ENCODE peak calls at places on chromosomes 6 and 20, in seven cellular contexts. J, Z, W, E, B, R and V are unnamed samples.

GRCh38 chr20:48928832-48929725 is 7.6 kb downstream of the ARFGEF2 start:
- DNase-seq in J (no peak), Z (peak; percentile 76), W (no peak), E (peak; percentile 73), B (no peak), R (no peak), V (no peak)

GRCh38 chr6:35160642-35161041 is 19.5 kb upstream of the TCP11 start:
- DNase-seq in J (no peak), Z (no peak), W (no peak), E (no peak), B (no peak), R (no peak), V (no peak)

GRCh38 chr6:136090929-136091328 is 159.2 kb downstream of the MTFR2 start:
- DNase-seq in J (no peak), Z (peak; percentile 43), W (no peak), E (no peak), B (no peak), R (no peak), V (no peak)

GRCh38 chr20:37480915-37481314 is 40.1 kb upstream of the NNAT start:
- DNase-seq in J (no peak), Z (no peak), W (no peak), E (no peak), B (no peak), R (no peak), V (no peak)

GRCh38 chr20:2749951-2750342 is 50.5 kb downstream of the CPXM1 start:
- DNase-seq in J (no peak), Z (no peak), W (peak; percentile 34), E (no peak), B (no peak), R (no peak), V (no peak)

GRCh38 chr6:118198746-118199145 is 291.7 kb downstream of the SLC35F1 start:
- DNase-seq in J (no peak), Z (peak; percentile 52), W (no peak), E (no peak), B (no peak), R (no peak), V (no peak)

GRCh38 chr20:37316116-37316774 is 26.8 kb downstream of the MANBAL start:
- DNase-seq in J (no peak), Z (no peak), W (peak; percentile 45), E (no peak), B (no peak), R (no peak), V (no peak)

GRCh38 chr6:168340819-168341218 is 21.2 kb upstream of the DACT2 start:
- DNase-seq in J (no peak), Z (no peak), W (no peak), E (no peak), B (no peak), R (no peak), V (no peak)

GRCh38 chr20:59836768-59837167 is 96.7 kb downstream of the SYCP2 start:
- DNase-seq in J (peak; percentile 23), Z (no peak), W (no peak), E (no peak), B (no peak), R (no peak), V (no peak)

GRCh38 chr6:31558631-31559500 is 11.5 kb downstream of the NFKBIL1 start:
- DNase-seq in J (no peak), Z (peak; percentile 44), W (peak; percentile 42), E (peak; percentile 51), B (no peak), R (peak; percentile 26), V (peak; percentile 64)

GRCh38 chr6:32906539-32906938 is 34.3 kb downstream of the HLA-DMB start:
- DNase-seq in J (no peak), Z (peak; percentile 65), W (no peak), E (no peak), B (no peak), R (no peak), V (no peak)

GRCh38 chr6:153790048-153790447 is 249.0 kb upstream of the OPRM1 start:
- DNase-seq in J (peak; percentile 34), Z (peak; percentile 59), W (no peak), E (peak; percentile 1), B (no peak), R (no peak), V (no peak)

GRCh38 chr6:79117752-79118151 is 39.7 kb upstream of the PHIP start:
- DNase-seq in J (no peak), Z (no peak), W (no peak), E (no peak), B (no peak), R (no peak), V (no peak)

GRCh38 chr6:11392778-11393507 is 144.6 kb upstream of the TMEM170B start:
- DNase-seq in J (no peak), Z (no peak), W (peak; percentile 79), E (peak; percentile 79), B (no peak), R (peak; percentile 30), V (peak; percentile 61)

GRCh38 chr6:75418233-75418632 is 75.4 kb downstream of the FILIP1 start:
- DNase-seq in J (no peak), Z (peak; percentile 58), W (no peak), E (no peak), B (no peak), R (no peak), V (no peak)

GRCh38 chr6:123547216-123547978 is 89.4 kb downstream of the TRDN start:
- DNase-seq in J (no peak), Z (no peak), W (no peak), E (no peak), B (no peak), R (no peak), V (no peak)

GRCh38 chr6:33592595-33593413 is 12.7 kb upstream of the BAK1 start:
- DNase-seq in J (peak; percentile 92), Z (no peak), W (peak; percentile 78), E (no peak), B (no peak), R (no peak), V (peak; percentile 62)

GRCh38 chr6:147826698-147827097 is 318.2 kb downstream of the SAMD5 start:
- DNase-seq in J (no peak), Z (no peak), W (no peak), E (no peak), B (no peak), R (no peak), V (no peak)

DNA sequence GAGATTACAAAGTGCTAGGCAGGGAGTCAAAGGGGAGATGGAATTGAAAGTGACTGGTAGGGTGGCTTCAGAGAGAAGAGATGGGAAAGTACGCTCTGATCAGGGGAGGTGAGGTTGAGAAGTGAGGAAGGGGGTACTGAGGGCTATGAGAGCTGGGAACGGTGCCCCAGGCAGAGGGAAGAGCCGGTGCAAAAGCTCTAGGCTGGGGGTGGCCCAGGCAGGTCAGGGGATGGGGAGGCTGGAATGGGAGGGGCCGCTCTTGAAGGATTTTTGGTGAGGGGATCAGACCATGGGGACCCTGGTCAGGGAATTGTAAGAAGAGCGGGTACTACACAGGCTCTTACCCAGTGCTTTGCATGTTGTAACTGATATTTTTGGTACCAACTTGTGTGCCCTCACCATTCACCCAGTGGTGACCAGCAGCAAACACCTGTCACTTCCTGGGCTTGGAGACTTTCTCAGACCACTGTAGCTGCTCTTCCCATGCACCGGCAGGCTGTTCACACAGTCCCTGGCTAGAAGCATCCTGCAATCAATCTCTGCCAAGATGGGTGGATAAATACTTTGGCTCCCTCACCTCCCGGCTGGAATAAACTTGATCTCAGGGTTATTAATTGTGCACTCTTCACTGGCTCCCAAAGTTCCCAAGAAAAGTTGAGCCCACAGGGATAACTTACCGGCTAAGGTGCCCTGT is 24.0 kb downstream of the PCK1 start:
- DNase-seq in J (no peak), Z (no peak), W (no peak), E (no peak), B (no peak), R (no peak), V (no peak)
- H3K27ac ChIP-seq in J (no peak overlapping the region), Z (no peak overlapping the region), W (no peak overlapping the region), E (no peak overlapping the region), B (no peak overlapping the region), R (no peak overlapping the region), V (no peak overlapping the region)

GRCh38 chr6:108119212-108120141 is 44.9 kb upstream of the OSTM1 start:
- DNase-seq in J (peak; percentile 57), Z (no peak), W (no peak), E (no peak), B (peak; percentile 58), R (no peak), V (no peak)
- H3K27me3 ChIP-seq in J (peaks cover 97% of the 10 kb centered on the region), Z (peaks cover 92% of the 10 kb centered on the region), W (peaks cover 99% of the 10 kb centered on the region), E (peaks cover 18% of the 10 kb centered on the region), B (peaks cover 9% of the 10 kb centered on the region), R (peaks cover 100% of the 10 kb centered on the region), V (peaks cover 94% of the 10 kb centered on the region)

GRCh38 chr6:114176726-114177125 is 166.1 kb downstream of the HS3ST5 start:
- DNase-seq in J (no peak), Z (no peak), W (no peak), E (no peak), B (no peak), R (no peak), V (no peak)
- H3K4me1 ChIP-seq in J (no peaks in the 10 kb centered on the region), Z (no peaks in the 10 kb centered on the region), W (no peaks in the 10 kb centered on the region), E (no peaks in the 10 kb centered on the region), B (no peaks in the 10 kb centered on the region), R (no peaks in the 10 kb centered on the region), V (no peaks in the 10 kb centered on the region)

GRCh38 chr6:55869731-55870130 is 5.7 kb downstream of the BMP5 start:
- DNase-seq in J (no peak), Z (no peak), W (no peak), E (no peak), B (no peak), R (no peak), V (no peak)
- H3K27ac ChIP-seq in J (no peak overlapping the region), Z (no peak overlapping the region), W (peak overlapping the region; percentile 11), E (no peak overlapping the region), B (no peak overlapping the region), R (peak overlapping the region; percentile 21), V (no peak overlapping the region)

GRCh38 chr20:56624786-56625681 is 4.1 kb upstream of the TFAP2C start:
- DNase-seq in J (peak; percentile 74), Z (no peak), W (no peak), E (no peak), B (no peak), R (no peak), V (no peak)
- H3K27me3 ChIP-seq in J (peaks cover 35% of the 10 kb centered on the region), Z (no peaks in the 10 kb centered on the region), W (peaks cover 72% of the 10 kb centered on the region), E (peaks cover 58% of the 10 kb centered on the region), B (peaks cover 30% of the 10 kb centered on the region), R (peaks cover 96% of the 10 kb centered on the region), V (peaks cover 71% of the 10 kb centered on the region)

GRCh38 chr20:62920039-62920645 is 6.2 kb downstream of the DIDO1 start:
- DNase-seq in J (no peak), Z (no peak), W (no peak), E (no peak), B (no peak), R (no peak), V (peak; percentile 7)

GRCh38 chr20:62921119-62921687 is 5.1 kb downstream of the DIDO1 start:
- DNase-seq in J (peak; percentile 75), Z (peak; percentile 85), W (peak; percentile 54), E (peak; percentile 81), B (no peak), R (no peak), V (peak; percentile 56)

GRCh38 chr20:62923669-62924566 is 2.4 kb downstream of the DIDO1 start:
- DNase-seq in J (no peak), Z (peak; percentile 38), W (no peak), E (no peak), B (no peak), R (no peak), V (no peak)

GRCh38 chr20:62924567-62925419 is 1.5 kb downstream of the DIDO1 start:
- DNase-seq in J (no peak), Z (peak; percentile 77), W (peak; percentile 40), E (peak; percentile 53), B (no peak), R (no peak), V (peak; percentile 38)

GRCh38 chr20:62922451-62922921 is 3.8 kb downstream of the DIDO1 start:
- DNase-seq in J (no peak), Z (peak; percentile 19), W (no peak), E (no peak), B (no peak), R (no peak), V (peak; percentile 32)
- H3K4me1 ChIP-seq in J (peaks cover 30% of the 10 kb centered on the region), Z (peaks cover 52% of the 10 kb centered on the region), W (peaks cover 84% of the 10 kb centered on the region), E (peaks cover 66% of the 10 kb centered on the region), B (peaks cover 67% of the 10 kb centered on the region), R (peaks cover 97% of the 10 kb centered on the region), V (peaks cover 87% of the 10 kb centered on the region)

GRCh38 chr6:21507811-21508210 is 85.7 kb upstream of the SOX4 start:
- DNase-seq in J (no peak), Z (no peak), W (no peak), E (no peak), B (no peak), R (no peak), V (no peak)
- H3K27ac ChIP-seq in J (no peak overlapping the region), Z (no peak overlapping the region), W (no peak overlapping the region), E (no peak overlapping the region), B (no peak overlapping the region), R (no peak overlapping the region), V (no peak overlapping the region)